ENCODE peak calls at places on chromosomes 11 and 22, in ten cellular contexts. F is endothelial cell, V is cardiac muscle cell, Q is foreskin keratinocyte, C is GM04503, W is NCI-H1694, G is uterus, Y is T-cell, K is GOT3, N is ELR. X is an unnamed sample.

GRCh38 chr11:69881467-69882269 is 62.5 kb upstream of the FGF3 start:
- DNase-seq in F (peak), V (no peak), Q (no peak), C (no peak), W (no peak), G (no peak), Y (no peak), K (no peak), N (no peak), X (no peak)

GRCh38 chr22:38221908-38222796 is 20.4 kb downstream of the MAFF start:
- DNase-seq in F (no peak), V (no peak), Q (no peak), C (no peak), W (no peak), G (no peak), Y (no peak), K (no peak), N (no peak), X (no peak)

GRCh38 chr11:117538731-117539130 is 211.1 kb downstream of the CEP164 start:
- DNase-seq in F (no peak), V (no peak), Q (no peak), C (peak), W (no peak), G (peak), Y (no peak), K (no peak), N (no peak), X (no peak)

GRCh38 chr11:445765-446588 is 4.1 kb upstream of the PTDSS2 start:
- DNase-seq in F (no peak), V (no peak), Q (no peak), C (no peak), W (no peak), G (no peak), Y (no peak), K (no peak), N (no peak), X (no peak)

GRCh38 chr11:126419801-126420729 is 64.6 kb downstream of the ST3GAL4 start:
- DNase-seq in F (no peak), V (peak), Q (no peak), C (no peak), W (no peak), G (no peak), Y (no peak), K (no peak), N (no peak), X (no peak)

GRCh38 chr22:30192427-30192826 is 54.1 kb downstream of the LIF start:
- DNase-seq in F (no peak), V (no peak), Q (no peak), C (no peak), W (no peak), G (no peak), Y (no peak), K (no peak), N (peak), X (no peak)

GRCh38 chr11:91104237-91104636 is 881.4 kb upstream of the CHORDC1 start:
- DNase-seq in F (no peak), V (peak), Q (peak), C (peak), W (no peak), G (no peak), Y (no peak), K (no peak), N (peak), X (no peak)

GRCh38 chr11:376531-377173 is 7.4 kb downstream of the B4GALNT4 start:
- DNase-seq in F (no peak), V (no peak), Q (no peak), C (no peak), W (no peak), G (no peak), Y (no peak), K (no peak), N (no peak), X (no peak)

GRCh38 chr11:110897035-110897434 is 184.8 kb upstream of the ARHGAP20 start:
- DNase-seq in F (no peak), V (peak), Q (no peak), C (no peak), W (no peak), G (no peak), Y (no peak), K (no peak), N (no peak), X (no peak)

GRCh38 chr11:74992852-74993251 is 4.1 kb downstream of the NEU3 start:
- DNase-seq in F (no peak), V (no peak), Q (no peak), C (no peak), W (no peak), G (no peak), Y (no peak), K (no peak), N (no peak), X (no peak)

GRCh38 chr22:49334976-49335375 is 492.7 kb downstream of the BRD1 start:
- DNase-seq in F (no peak), V (no peak), Q (no peak), C (no peak), W (no peak), G (no peak), Y (no peak), K (no peak), N (no peak), X (no peak)

GRCh38 chr11:27362032-27362431 is 983 bp downstream of the CCDC34 start:
- DNase-seq in F (no peak), V (no peak), Q (no peak), C (no peak), W (no peak), G (no peak), Y (no peak), K (no peak), N (peak), X (no peak)

GRCh38 chr11:55714982-55715888 is 53.2 kb downstream of the OR4C6 start:
- DNase-seq in F (no peak), V (no peak), Q (no peak), C (no peak), W (peak), G (no peak), Y (no peak), K (no peak), N (peak), X (no peak)

GRCh38 chr22:31630331-31631329 is 31.4 kb downstream of the PISD start:
- DNase-seq in F (peak), V (peak), Q (peak), C (no peak), W (no peak), G (peak), Y (peak), K (peak), N (peak), X (peak)

GRCh38 chr11:94125408-94126120 is 3.1 kb upstream of the PANX1 start:
- DNase-seq in F (no peak), V (no peak), Q (no peak), C (no peak), W (no peak), G (no peak), Y (no peak), K (no peak), N (no peak), X (no peak)

GRCh38 chr11:62030071-62030684 is 62.7 kb upstream of the FTH1 start:
- DNase-seq in F (no peak), V (peak), Q (no peak), C (no peak), W (no peak), G (no peak), Y (no peak), K (no peak), N (no peak), X (no peak)

GRCh38 chr11:57373146-57373545 is 7.8 kb downstream of the PRG3 start:
- DNase-seq in F (no peak), V (peak), Q (no peak), C (no peak), W (no peak), G (no peak), Y (no peak), K (no peak), N (no peak), X (no peak)

GRCh38 chr11:87097582-87097981 is 59.8 kb downstream of the TMEM135 start:
- DNase-seq in F (peak), V (peak), Q (peak), C (no peak), W (no peak), G (no peak), Y (peak), K (no peak), N (peak), X (no peak)

GRCh38 chr22:46238541-46238940 is 11.6 kb downstream of the CDPF1 start:
- DNase-seq in F (no peak), V (no peak), Q (no peak), C (no peak), W (no peak), G (no peak), Y (no peak), K (no peak), N (no peak), X (no peak)

GRCh38 chr11:16945671-16946469 is 68.3 kb downstream of the PLEKHA7 start:
- DNase-seq in F (peak), V (peak), Q (peak), C (no peak), W (peak), G (no peak), Y (no peak), K (no peak), N (peak), X (no peak)

GRCh38 chr11:73312806-73313403 is 4.8 kb downstream of the ARHGEF17 start:
- DNase-seq in F (no peak), V (no peak), Q (no peak), C (no peak), W (peak), G (peak), Y (no peak), K (no peak), N (peak), X (no peak)

GRCh38 chr11:126410649-126411048 is 55.2 kb downstream of the ST3GAL4 start:
- DNase-seq in F (no peak), V (peak), Q (no peak), C (peak), W (no peak), G (no peak), Y (no peak), K (no peak), N (no peak), X (no peak)

GRCh38 chr11:81497202-81497804 is 1236.4 kb downstream of the FAM181B start:
- DNase-seq in F (peak), V (peak), Q (peak), C (no peak), W (peak), G (no peak), Y (no peak), K (no peak), N (peak), X (no peak)

GRCh38 chr11:103170865-103171264 is 61.6 kb downstream of the DYNC2H1 start:
- DNase-seq in F (no peak), V (peak), Q (peak), C (peak), W (no peak), G (no peak), Y (no peak), K (no peak), N (peak), X (no peak)

GRCh38 chr11:9875402-9875801 is 211.5 kb downstream of the SWAP70 start:
- DNase-seq in F (no peak), V (no peak), Q (no peak), C (no peak), W (no peak), G (no peak), Y (no peak), K (no peak), N (no peak), X (no peak)

GRCh38 chr11:68583047-68583446 is 101.3 kb upstream of the GAL start:
- DNase-seq in F (no peak), V (peak), Q (peak), C (no peak), W (no peak), G (no peak), Y (no peak), K (no peak), N (peak), X (no peak)

GRCh38 chr22:19942886-19943664 is 1.5 kb upstream of the TXNRD2 start:
- DNase-seq in F (no peak), V (peak), Q (peak), C (peak), W (peak), G (peak), Y (no peak), K (no peak), N (peak), X (no peak)

GRCh38 chr11:65779919-65780769 is 632 bp downstream of the AP5B1 start:
- DNase-seq in F (peak), V (peak), Q (peak), C (no peak), W (peak), G (peak), Y (peak), K (peak), N (peak), X (no peak)

X was measured in esophagus squamous epithelium.